ENCODE peak calls at places on chromosomes 7 and 10, in five cellular contexts. U, B, C, T and N are unnamed samples.

GRCh38 chr7:116776610-116777289 is 85.6 kb upstream of the CAPZA2 start:
- DNase-seq in T (peak), B (no peak), C (no peak), U (no peak), N (no peak)

GRCh38 chr10:115063702-115064479 is 29.3 kb upstream of the ATRNL1 start:
- DNase-seq in T (peak), U (no peak), C (no peak), B (no peak), N (no peak)

GRCh38 chr10:83562381-83562780 is 576.9 kb upstream of the GHITM start:
- DNase-seq in U (no peak), T (no peak), B (no peak), C (no peak), N (no peak)

GRCh38 chr7:75649462-75649861 is 89.3 kb downstream of the HIP1 start:
- DNase-seq in U (no peak), T (no peak), B (no peak), C (no peak), N (no peak)

GRCh38 chr7:156178214-156178613 is 366.0 kb upstream of the SHH start:
- DNase-seq in C (peak), B (peak), T (no peak), U (no peak), N (peak)

GRCh38 chr10:104707602-104708160 is 66.6 kb downstream of the SORCS3 start:
- DNase-seq in C (no peak), B (no peak), U (no peak), T (no peak), N (peak)

GRCh38 chr10:126179637-126180036 is 208.6 kb downstream of the ADAM12 start:
- DNase-seq in C (no peak), U (no peak), B (no peak), T (no peak), N (no peak)

GRCh38 chr10:70455213-70455630 is 13.7 kb upstream of the NODAL start:
- DNase-seq in U (no peak), T (no peak), B (no peak), C (no peak), N (no peak)

GRCh38 chr7:114345494-114345893 is 69.1 kb upstream of the FOXP2 start:
- DNase-seq in U (no peak), T (peak), C (no peak), B (no peak), N (no peak)

GRCh38 chr7:133003052-133003910 is 78.6 kb downstream of the CHCHD3 start:
- DNase-seq in T (no peak), C (no peak), B (no peak), U (no peak), N (no peak)

GRCh38 chr10:58414270-58415041 is 29.2 kb downstream of the TFAM start:
- DNase-seq in B (peak), U (no peak), C (peak), T (peak), N (no peak)

GRCh38 chr7:27409311-27409710 is 166.7 kb downstream of the EVX1 start:
- DNase-seq in C (no peak), B (no peak), U (no peak), T (no peak), N (no peak)

GRCh38 chr7:48170506-48170905 is 752 bp upstream of the ABCA13 start:
- DNase-seq in C (no peak), B (no peak), U (no peak), T (no peak), N (no peak)

GRCh38 chr7:104096683-104097082 is 107.2 kb upstream of the RELN start:
- DNase-seq in C (no peak), B (no peak), U (no peak), T (no peak), N (no peak)

GRCh38 chr7:26993816-26994810 is 101.7 kb downstream of the HOXA1 start:
- DNase-seq in T (no peak), U (no peak), B (no peak), C (no peak), N (no peak)

GRCh38 chr7:30029696-30030095 is 1.5 kb downstream of the PLEKHA8 start:
- DNase-seq in B (no peak), T (no peak), U (no peak), C (peak), N (no peak)

GRCh38 chr10:70974351-70974901 is 86.1 kb upstream of the PCBD1 start:
- DNase-seq in U (no peak), T (peak), C (no peak), B (no peak), N (no peak)